ENCODE peak calls at places on chromosome 17, in five cellular contexts. B is tibial artery, F is transverse colon, I is psoas muscle, N is H1. G is an unnamed sample.

GRCh38 chr17:30208214-30208613 is 27.3 kb downstream of the SLC6A4 start:
- DNase-seq in B (no peak), F (no peak), I (no peak), N (no peak), G (no peak)

GRCh38 chr17:81030726-81031570 is 4.0 kb upstream of the BAIAP2 start:
- DNase-seq in B (no peak), F (peak), I (peak), N (no peak), G (peak)

GRCh38 chr17:40552806-40553693 is 12.2 kb downstream of the CCR7 start:
- DNase-seq in B (peak), F (no peak), I (no peak), N (no peak), G (peak)

GRCh38 chr17:35170968-35171771 is 23.0 kb downstream of the SLC35G3 start:
- DNase-seq in B (peak), F (no peak), I (no peak), N (no peak), G (no peak)

GRCh38 chr17:57211010-57211411 is 45.3 kb upstream of the MSI2 start:
- DNase-seq in B (no peak), F (no peak), I (no peak), N (peak), G (no peak)

GRCh38 chr17:81420769-81421462 is 25.7 kb downstream of the BAHCC1 start:
- DNase-seq in B (peak), F (no peak), I (peak), N (no peak), G (no peak)

GRCh38 chr17:57481901-57482300 is 225.6 kb downstream of the MSI2 start:
- DNase-seq in B (no peak), F (no peak), I (no peak), N (no peak), G (no peak)

GRCh38 chr17:5473906-5474305 is 5.1 kb upstream of the DHX33 start:
- DNase-seq in B (no peak), F (no peak), I (no peak), N (no peak), G (no peak)

GRCh38 chr17:56633681-56634080 is 40.2 kb downstream of the NOG start:
- DNase-seq in B (no peak), F (no peak), I (no peak), N (no peak), G (no peak)

GRCh38 chr17:10429416-10430045 is 7.8 kb upstream of the MYH8 start:
- DNase-seq in B (no peak), F (no peak), I (no peak), N (no peak), G (no peak)

GRCh38 chr17:17146791-17147406 is 59.2 kb downstream of the PLD6 start:
- DNase-seq in B (no peak), F (peak), I (peak), N (peak), G (peak)

GRCh38 chr17:57166803-57167202 is 81.8 kb downstream of the AKAP1 start:
- DNase-seq in B (no peak), F (no peak), I (no peak), N (no peak), G (no peak)

GRCh38 chr17:45584092-45585036 is 93.8 kb upstream of the PLEKHM1 start:
- DNase-seq in B (peak), F (peak), I (peak), N (peak), G (peak)

GRCh38 chr17:37375685-37376084 is at the start of gene C17orf78:
- DNase-seq in B (no peak), F (no peak), I (no peak), N (no peak), G (no peak)
- H3K27ac ChIP-seq in B (no peak), F (no peak), I (no peak), N (no peak), G (no peak)

GRCh38 chr17:76880268-76880667 is 12.1 kb downstream of the MGAT5B start:
- DNase-seq in B (no peak), F (no peak), I (no peak), N (no peak), G (no peak)
- TF ChIP-seq CTCF in B (no peak), F (no peak), I (no peak), N (no peak), G (no peak)

DNA sequence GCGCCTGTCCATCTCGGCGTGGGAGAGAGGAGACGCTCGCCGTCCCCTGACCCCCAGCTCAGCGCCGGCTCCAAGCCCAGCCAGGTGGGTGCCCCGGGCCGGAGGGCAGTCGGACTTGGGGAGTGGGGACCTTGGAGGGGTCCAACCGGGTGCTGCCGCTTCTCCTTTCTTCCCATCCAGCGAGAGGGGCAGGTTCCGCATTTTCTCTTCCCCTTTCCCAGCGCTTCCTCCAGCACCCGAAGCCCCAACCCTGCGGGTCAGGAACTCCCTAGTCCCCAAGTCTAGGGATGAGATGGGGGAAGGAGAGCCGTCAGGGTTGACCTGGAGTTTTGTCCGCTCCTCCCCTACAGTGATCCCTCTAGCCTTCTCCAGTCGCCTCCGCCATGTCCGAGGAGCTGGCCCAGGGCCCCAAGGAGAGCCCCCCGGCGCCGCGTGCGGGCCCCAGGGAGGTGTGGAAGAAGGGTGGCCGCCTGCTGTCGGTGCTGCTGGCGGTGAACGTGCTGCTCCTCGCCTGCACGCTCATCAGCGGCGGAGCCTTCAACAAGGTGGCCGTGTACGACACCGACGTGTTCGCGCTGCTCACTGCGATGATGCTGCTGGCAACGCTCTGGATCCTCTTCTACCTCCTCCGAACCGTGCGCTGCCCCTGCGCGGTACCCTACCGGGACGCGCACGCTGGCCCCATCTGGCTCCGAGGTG is at the start of gene OTOP2:
- DNase-seq in B (peak), F (peak), I (no peak), N (peak), G (no peak)
- H3K4me3 ChIP-seq in B (peak), F (no peak), I (peak), N (peak), G (peak)

DNA sequence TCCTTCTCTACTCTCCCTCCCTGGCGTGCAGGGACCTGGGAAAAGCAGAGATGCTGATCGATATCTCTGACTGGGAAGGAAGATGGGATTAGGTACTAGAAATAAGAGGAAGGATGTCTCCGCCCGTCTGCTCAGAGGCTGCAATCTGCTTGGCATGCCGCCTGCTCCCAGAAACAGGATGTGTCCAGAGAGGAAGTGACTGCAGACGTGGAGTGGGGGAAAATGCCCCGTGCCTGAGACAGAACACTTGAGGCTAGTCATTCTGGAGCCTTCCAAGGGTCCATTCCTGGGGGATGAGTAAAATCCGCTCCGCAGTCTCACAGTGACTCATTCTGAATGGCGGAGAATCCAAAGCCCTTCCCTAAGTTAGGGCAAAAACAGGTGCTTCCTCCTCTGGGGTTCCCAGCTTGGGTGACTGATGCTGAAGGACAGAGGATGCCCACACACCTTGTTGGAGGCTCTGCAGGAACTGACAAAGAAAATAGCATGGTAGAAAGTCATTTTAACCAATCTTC is 45.0 kb upstream of the SMURF2 start:
- DNase-seq in B (peak), F (peak), I (peak), N (no peak), G (peak)
- H3K27ac ChIP-seq in B (peak), F (peak), I (peak), N (no peak), G (no peak)

GRCh38 chr17:19418312-19418992 is 7.4 kb downstream of the RNF112 start:
- DNase-seq in B (no peak), F (no peak), I (peak), N (no peak), G (no peak)
- TF ChIP-seq CTCF in B (no peak), F (no peak), I (no peak), N (no peak), G (no peak)

DNA sequence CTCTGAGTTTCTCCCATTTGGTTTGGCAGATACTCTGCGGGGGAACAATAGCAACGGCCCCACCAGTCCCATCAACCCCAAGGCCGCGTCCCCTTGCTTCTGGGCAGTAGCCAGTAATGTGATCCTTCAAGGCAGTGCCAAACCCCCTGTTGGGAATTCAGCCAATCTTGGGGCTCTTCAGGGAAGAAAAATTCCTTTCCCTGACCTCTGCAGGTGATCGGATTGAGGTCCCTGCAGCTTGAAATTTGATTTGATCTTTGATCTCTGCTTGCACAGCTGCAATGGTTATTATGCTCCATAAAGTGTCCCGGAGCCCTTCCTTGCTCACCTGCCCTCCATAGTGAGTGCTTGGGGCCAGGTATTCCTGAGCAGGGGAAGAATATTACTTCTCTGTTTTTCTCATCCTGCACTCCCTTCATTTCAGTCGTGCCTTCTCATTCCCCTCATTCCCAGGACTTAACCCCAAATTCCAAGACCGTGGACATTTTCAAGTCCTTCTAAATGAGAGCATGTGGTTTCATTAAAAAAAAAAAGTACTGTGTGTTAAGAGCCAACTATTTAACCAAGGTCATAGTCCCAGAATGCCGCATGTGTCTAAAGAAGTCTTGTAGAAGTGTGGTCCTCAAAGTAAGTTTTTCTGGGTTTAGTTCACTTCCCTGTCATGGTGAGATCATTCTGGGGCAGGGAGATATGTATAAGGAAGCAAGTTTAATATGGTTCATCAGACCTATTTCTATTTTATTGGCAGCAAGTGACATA is 56.3 kb downstream of the SOX9 start:
- DNase-seq in B (no peak), F (peak), I (no peak), N (peak), G (no peak)
- H3K4me3 ChIP-seq in B (no peak), F (no peak), I (no peak), N (no peak), G (no peak)

GRCh38 chr17:75103601-75104554 is 5.9 kb upstream of the ARMC7 start:
- DNase-seq in B (no peak), F (no peak), I (no peak), N (no peak), G (no peak)
- H3K27ac ChIP-seq in B (no peak), F (no peak), I (no peak), N (no peak), G (no peak)

GRCh38 chr17:79124513-79125209 is 50.0 kb downstream of the ENGASE start:
- DNase-seq in B (no peak), F (no peak), I (no peak), N (no peak), G (no peak)

GRCh38 chr17:79126139-79126538 is 51.5 kb downstream of the ENGASE start:
- DNase-seq in B (no peak), F (peak), I (no peak), N (peak), G (peak)

GRCh38 chr17:79123988-79124387 is 49.4 kb downstream of the ENGASE start:
- DNase-seq in B (no peak), F (no peak), I (no peak), N (no peak), G (no peak)

GRCh38 chr17:79127534-79128135 is 53.0 kb downstream of the ENGASE start:
- DNase-seq in B (no peak), F (no peak), I (no peak), N (no peak), G (no peak)

GRCh38 chr17:79125503-79125902 is 50.9 kb downstream of the ENGASE start:
- DNase-seq in B (no peak), F (no peak), I (no peak), N (no peak), G (no peak)
- TF ChIP-seq CTCF in B (no peak), F (no peak), I (no peak), N (no peak), G (no peak)

DNA sequence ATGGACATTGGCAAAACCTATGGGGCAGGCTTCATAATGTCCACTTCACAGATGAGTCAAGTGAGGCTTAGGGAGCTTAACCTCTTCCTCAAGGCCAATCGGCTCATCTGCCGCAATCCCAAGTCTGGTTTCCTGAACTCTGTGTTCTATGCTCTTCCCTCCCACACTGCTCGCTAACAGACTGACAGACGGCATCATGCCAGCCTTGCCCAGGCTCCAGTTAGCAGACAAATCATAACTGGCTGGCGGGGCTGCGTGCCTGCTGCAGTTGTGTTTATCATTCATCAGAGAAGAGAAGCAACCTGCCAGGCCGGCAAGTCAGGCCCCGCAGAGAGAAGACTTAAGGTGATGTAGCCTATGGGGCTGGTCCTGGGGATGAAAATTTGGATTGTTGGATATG is 216.2 kb upstream of the ASIC2 start:
- DNase-seq in B (no peak), F (no peak), I (no peak), N (no peak), G (no peak)
- H3K4me3 ChIP-seq in B (no peak), F (no peak), I (no peak), N (no peak), G (no peak)

DNA sequence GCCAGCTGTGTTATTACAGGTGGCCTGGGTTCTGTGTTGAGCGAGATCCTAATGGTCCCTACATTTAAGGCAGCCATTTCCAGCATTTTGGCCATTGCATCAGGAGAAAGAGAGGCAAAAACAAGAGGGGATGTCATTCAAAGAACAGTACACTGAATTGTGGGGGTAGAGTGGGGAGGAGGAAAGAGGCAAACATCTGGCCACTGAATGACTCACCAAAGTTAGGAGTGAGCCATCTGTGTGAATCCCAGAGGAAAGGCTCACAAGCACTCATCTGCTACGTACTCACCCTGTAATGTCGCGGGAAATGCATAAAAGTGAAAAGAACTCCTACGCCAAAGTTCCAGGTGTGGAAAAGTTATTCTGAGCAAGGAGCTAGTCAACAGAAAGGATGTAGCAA is 16.7 kb downstream of the KRABD2 start:
- DNase-seq in B (no peak), F (no peak), I (no peak), N (no peak), G (no peak)
- H3K27ac ChIP-seq in B (no peak), F (no peak), I (peak), N (no peak), G (no peak)